ENCODE peak calls at places on chromosomes 5 and 9, in eight cellular contexts. U is RWPE2; J is neuronal stem cell; M is breast epithelium; I is left ventricle myocardium inferior; S is tibial artery; D is CD4-positive, CD25-positive, alpha-beta regulatory T cell; E is adipocyte. B is an unnamed sample.

GRCh38 chr5:101393795-101394450 is 490.8 kb upstream of the ST8SIA4 start:
- DNase-seq in S (no peak), J (no peak), U (no peak), E (peak), D (no peak), M (no peak), I (no peak), B (no peak)

GRCh38 chr5:43353668-43354067 is 40.5 kb upstream of the HMGCS1 start:
- DNase-seq in J (no peak), M (no peak), S (no peak), D (no peak), U (no peak), I (no peak), E (no peak), B (no peak)

GRCh38 chr5:122195784-122196394 is 66.5 kb downstream of the ZNF474 start:
- DNase-seq in D (no peak), E (peak), I (no peak), M (no peak), U (no peak), S (no peak), J (peak), B (peak)

GRCh38 chr5:131466171-131466766 is 168.8 kb downstream of the RAPGEF6 start:
- DNase-seq in U (no peak), S (no peak), D (no peak), M (no peak), E (peak), I (no peak), J (no peak), B (no peak)

GRCh38 chr9:613771-614347 is 227.6 kb upstream of the DMRT1 start:
- DNase-seq in M (peak), D (peak), J (peak), I (peak), S (peak), E (peak), U (peak), B (peak)

GRCh38 chr9:133732351-133733073 is 5.6 kb downstream of the SARDH start:
- DNase-seq in D (no peak), S (no peak), J (no peak), I (no peak), M (peak), U (peak), E (no peak), B (no peak)

GRCh38 chr5:6253846-6254245 is 124.5 kb downstream of the MED10 start:
- DNase-seq in S (no peak), U (no peak), I (no peak), J (no peak), E (no peak), M (no peak), D (no peak), B (no peak)

GRCh38 chr9:127779136-127779981 is 893 bp upstream of the SH2D3C start:
- DNase-seq in S (no peak), I (no peak), E (no peak), D (peak), J (no peak), U (no peak), M (no peak), B (no peak)

GRCh38 chr5:57482671-57483106 is at the start of gene ACTBL2:
- DNase-seq in D (no peak), I (no peak), E (no peak), U (peak), J (no peak), S (no peak), M (no peak), B (no peak)

GRCh38 chr9:124342946-124343485 is 72.2 kb downstream of the PSMB7 start:
- DNase-seq in S (peak), M (no peak), U (no peak), E (peak), I (peak), D (no peak), J (peak), B (no peak)

GRCh38 chr5:16934669-16935068 is 1.4 kb downstream of the MYO10 start:
- DNase-seq in I (no peak), J (no peak), M (no peak), U (no peak), E (peak), D (no peak), S (no peak), B (no peak)

GRCh38 chr5:14450055-14450524 is 131.5 kb upstream of the OTULINL start:
- DNase-seq in M (no peak), I (peak), J (no peak), E (peak), U (no peak), D (peak), S (peak), B (no peak)

GRCh38 chr9:112866662-112867274 is 23.9 kb downstream of the SLC46A2 start:
- DNase-seq in J (no peak), E (no peak), S (no peak), U (no peak), D (no peak), M (no peak), I (no peak), B (no peak)

GRCh38 chr5:6792911-6793451 is 79.7 kb downstream of the TENT4A start:
- DNase-seq in I (no peak), U (no peak), E (no peak), J (no peak), M (no peak), D (no peak), S (no peak), B (no peak)

GRCh38 chr5:106154280-106154716 is 1516.4 kb downstream of the EFNA5 start:
- DNase-seq in E (no peak), U (no peak), D (no peak), S (no peak), M (no peak), J (no peak), I (no peak), B (no peak)

GRCh38 chr9:17824927-17825659 is 246.2 kb downstream of the SH3GL2 start:
- DNase-seq in M (no peak), E (peak), U (no peak), I (no peak), D (no peak), J (no peak), S (no peak), B (no peak)

GRCh38 chr5:84683594-84683993 is 298.9 kb upstream of the EDIL3 start:
- DNase-seq in E (no peak), M (no peak), J (no peak), S (no peak), D (no peak), I (no peak), U (no peak), B (no peak)

GRCh38 chr9:85872444-85872843 is 68.5 kb upstream of the NAA35 start:
- DNase-seq in U (no peak), E (no peak), J (no peak), M (no peak), S (no peak), I (no peak), D (no peak), B (no peak)

GRCh38 chr9:75604661-75605060 is 285.8 kb upstream of the PCSK5 start:
- DNase-seq in M (no peak), S (no peak), U (no peak), E (no peak), I (no peak), J (no peak), D (no peak), B (no peak)

GRCh38 chr9:129487307-129487657 is 133.6 kb downstream of the C9orf50 start:
- DNase-seq in S (no peak), M (no peak), J (no peak), D (no peak), U (no peak), E (peak), I (no peak), B (no peak)

GRCh38 chr5:145764325-145764724 is 70.8 kb downstream of the PRELID2 start:
- DNase-seq in S (no peak), M (no peak), D (no peak), E (no peak), J (no peak), U (no peak), I (no peak), B (peak)

GRCh38 chr5:169299651-169300467 is 1.1 kb downstream of the SLIT3 start:
- DNase-seq in E (peak), J (peak), S (no peak), U (no peak), M (no peak), D (no peak), I (no peak), B (peak)

GRCh38 chr5:5887818-5888217 is 465.3 kb downstream of the ICE1 start:
- DNase-seq in E (no peak), S (no peak), I (no peak), M (no peak), U (no peak), J (no peak), D (no peak), B (no peak)

GRCh38 chr9:4826417-4827166 is 33.8 kb downstream of the RCL1 start:
- DNase-seq in D (no peak), S (no peak), U (no peak), I (no peak), J (no peak), E (no peak), M (no peak), B (no peak)

GRCh38 chr9:79946718-79947117 is 375.0 kb downstream of the TLE4 start:
- DNase-seq in U (no peak), I (no peak), D (no peak), M (no peak), J (no peak), E (peak), S (no peak), B (no peak)

GRCh38 chr5:125323613-125324012 is 577.2 kb upstream of the ZNF608 start:
- DNase-seq in I (no peak), M (no peak), J (no peak), S (no peak), E (no peak), U (no peak), D (no peak), B (no peak)

GRCh38 chr5:127518319-127518621 is 830 bp downstream of the PRRC1 start:
- DNase-seq in J (no peak), U (no peak), I (no peak), M (no peak), D (peak), S (no peak), E (no peak), B (peak)

GRCh38 chr9:3863114-3863528 is 337.3 kb upstream of the RFX3 start:
- DNase-seq in D (no peak), M (no peak), S (peak), J (no peak), I (no peak), E (peak), U (no peak), B (peak)

GRCh38 chr5:126499742-126500396 is 76.7 kb downstream of the GRAMD2B start:
- DNase-seq in U (no peak), M (no peak), J (no peak), D (peak), S (no peak), I (no peak), E (peak), B (peak)

GRCh38 chr9:99666571-99666970 is 155.1 kb upstream of the NR4A3 start:
- DNase-seq in M (no peak), J (no peak), E (peak), I (no peak), U (no peak), D (peak), S (no peak), B (no peak)

GRCh38 chr9:113636165-113636564 is 172.6 kb downstream of the RGS3 start:
- DNase-seq in E (no peak), I (no peak), S (peak), U (peak), J (no peak), M (peak), D (no peak), B (no peak)

GRCh38 chr5:158049459-158049858 is 190.5 kb upstream of the CLINT1 start:
- DNase-seq in S (no peak), D (no peak), U (no peak), J (no peak), M (no peak), E (no peak), I (no peak), B (no peak)

GRCh38 chr5:83493644-83494043 is 22.1 kb downstream of the VCAN start:
- DNase-seq in J (no peak), S (no peak), D (no peak), I (no peak), M (no peak), E (no peak), U (no peak), B (no peak)

GRCh38 chr5:66724336-66724735 is 128.1 kb downstream of the MAST4 start:
- DNase-seq in M (no peak), D (no peak), I (no peak), U (no peak), S (no peak), J (no peak), E (no peak), B (no peak)

GRCh38 chr9:21598749-21599148 is 116.6 kb upstream of the IFNE start:
- DNase-seq in U (no peak), I (no peak), E (no peak), D (no peak), S (no peak), M (no peak), J (no peak), B (no peak)

GRCh38 chr5:174091006-174091578 is 45.6 kb downstream of the NSG2 start:
- DNase-seq in J (no peak), M (no peak), U (no peak), I (no peak), E (no peak), D (no peak), S (no peak), B (no peak)

GRCh38 chr5:54792611-54793404 is 192.6 kb downstream of the ESM1 start:
- DNase-seq in D (no peak), M (no peak), U (no peak), I (no peak), E (peak), J (no peak), S (no peak), B (no peak)

DNA sequence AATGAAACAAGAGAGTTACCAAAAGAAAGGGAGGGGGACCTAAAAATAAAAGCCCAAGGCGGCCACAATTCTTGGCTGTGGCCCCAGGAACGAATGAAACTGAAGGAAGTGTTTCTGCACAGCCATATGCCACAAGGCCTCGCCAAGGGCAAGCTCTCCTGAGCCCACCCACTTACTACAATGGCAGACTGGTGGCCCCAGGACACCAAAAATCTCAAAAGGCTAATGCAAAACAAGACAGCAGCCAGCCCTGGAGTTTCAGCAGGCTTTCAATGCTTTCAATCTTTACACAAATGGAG is 4.0 kb downstream of the CAMSAP1 start:
- DNase-seq in I (no peak), M (no peak), U (no peak), D (no peak), J (no peak), S (no peak), E (no peak), B (no peak)
- H3K4me3 ChIP-seq in I (no peak), M (no peak), U (no peak), D (no peak), J (no peak), S (no peak), E (no peak), B (no peak)

GRCh38 chr5:38258319-38259061 is at the start of gene EGFLAM:
- DNase-seq in D (no peak), U (no peak), I (peak), M (no peak), J (peak), E (peak), S (no peak), B (peak)

GRCh38 chr5:38259062-38259857 is 901 bp downstream of the EGFLAM start:
- DNase-seq in S (no peak), E (peak), I (no peak), M (no peak), U (no peak), D (no peak), J (no peak), B (no peak)

GRCh38 chr5:38257236-38258036 is 923 bp upstream of the EGFLAM start:
- DNase-seq in U (no peak), I (no peak), S (no peak), D (no peak), E (no peak), J (peak), M (no peak), B (no peak)

GRCh38 chr5:38253759-38254158 is 4.6 kb upstream of the EGFLAM start:
- DNase-seq in U (no peak), D (no peak), S (no peak), E (no peak), M (no peak), I (no peak), J (no peak), B (no peak)

DNA sequence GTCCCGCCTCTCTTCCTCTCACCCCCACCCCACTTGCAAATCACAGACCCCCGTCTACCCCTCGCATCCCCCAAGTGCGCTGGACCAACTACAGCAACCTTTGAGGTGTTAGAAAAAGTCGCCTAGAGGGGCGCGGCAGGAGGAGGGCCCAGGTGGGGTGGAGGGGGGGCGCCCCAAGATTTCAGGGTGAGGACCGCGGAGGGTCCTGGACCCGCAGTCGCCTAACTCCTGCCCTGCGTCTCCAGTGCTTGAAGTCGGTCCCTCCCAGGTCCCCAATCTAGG is 381 bp upstream of the EGFLAM start:
- DNase-seq in M (no peak), E (no peak), I (no peak), S (no peak), D (no peak), J (no peak), U (no peak), B (no peak)
- H3K4me3 ChIP-seq in M (peak), E (peak), I (peak), S (peak), D (no peak), J (peak), U (no peak), B (peak)

DNA sequence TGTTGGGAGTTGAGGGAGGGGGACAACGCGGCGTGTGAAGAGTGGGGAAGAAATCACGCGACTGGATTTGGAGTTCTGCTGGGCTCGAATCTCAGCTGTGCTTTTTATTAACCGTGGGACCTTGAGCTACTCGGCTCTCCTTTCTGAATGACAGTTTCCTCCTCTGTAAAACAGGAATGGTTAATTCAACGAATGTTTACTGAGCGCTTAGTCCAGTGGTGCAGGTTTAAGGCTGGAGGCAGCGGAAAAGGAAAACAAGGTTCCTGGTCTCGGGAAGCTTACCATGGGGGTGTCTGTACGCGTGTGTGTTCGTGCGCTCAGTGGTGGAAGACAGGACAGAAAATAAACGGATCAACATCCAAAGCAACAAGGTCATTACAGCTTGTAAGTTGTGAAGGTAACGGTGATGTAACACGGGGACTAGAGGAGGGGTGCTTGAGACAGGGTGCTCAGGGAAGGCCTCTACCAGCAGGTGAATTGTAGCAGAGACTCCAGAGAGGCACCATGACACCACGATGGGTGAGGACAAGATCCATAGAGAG is 277 bp downstream of the EIF4E1B start:
- DNase-seq in J (no peak), E (no peak), M (no peak), D (no peak), I (no peak), S (no peak), U (no peak), B (no peak)
- H3K4me3 ChIP-seq in J (peak), E (peak), M (peak), D (no peak), I (peak), S (peak), U (peak), B (peak)

DNA sequence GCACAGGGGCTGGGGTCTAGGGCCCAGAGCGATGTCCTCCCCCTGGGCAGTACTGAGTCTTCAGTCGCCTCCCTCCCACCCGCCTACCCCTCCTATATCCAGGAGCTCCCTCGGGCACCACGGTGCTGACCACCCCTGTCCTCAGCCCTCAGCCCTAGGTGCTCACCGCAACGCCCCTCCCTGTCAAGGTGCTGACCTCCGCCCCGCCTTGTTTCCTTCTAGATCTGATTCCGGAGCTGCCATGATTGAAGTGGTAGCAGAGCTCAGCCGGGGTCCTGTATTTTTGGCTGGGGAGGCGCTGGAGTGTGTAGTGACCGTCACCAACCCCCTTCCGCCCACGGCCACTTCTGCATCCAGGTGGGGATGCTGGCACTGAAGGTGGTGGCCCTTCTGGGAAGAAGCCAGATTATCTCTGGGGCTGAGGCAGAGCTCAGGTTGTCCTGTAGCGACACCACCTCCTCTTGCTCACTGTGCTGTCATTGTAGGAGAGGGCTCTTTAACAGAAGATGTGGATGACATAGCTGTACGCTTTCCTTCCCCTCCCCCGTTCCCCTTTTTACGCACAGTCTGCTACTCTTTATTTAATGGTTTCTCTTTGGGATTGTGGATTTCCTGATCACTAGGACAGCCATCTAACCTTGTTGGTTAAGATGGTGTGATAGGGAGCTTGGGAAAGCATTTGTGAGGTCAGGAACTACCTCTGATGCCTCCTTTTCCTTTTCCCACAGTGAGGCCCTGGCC is 598 bp downstream of the RGP1 start:
- DNase-seq in U (no peak), D (peak), S (no peak), M (no peak), I (no peak), J (no peak), E (peak), B (no peak)
- H3K4me3 ChIP-seq in U (peak), D (peak), S (peak), M (peak), I (peak), J (peak), E (peak), B (peak)

DNA sequence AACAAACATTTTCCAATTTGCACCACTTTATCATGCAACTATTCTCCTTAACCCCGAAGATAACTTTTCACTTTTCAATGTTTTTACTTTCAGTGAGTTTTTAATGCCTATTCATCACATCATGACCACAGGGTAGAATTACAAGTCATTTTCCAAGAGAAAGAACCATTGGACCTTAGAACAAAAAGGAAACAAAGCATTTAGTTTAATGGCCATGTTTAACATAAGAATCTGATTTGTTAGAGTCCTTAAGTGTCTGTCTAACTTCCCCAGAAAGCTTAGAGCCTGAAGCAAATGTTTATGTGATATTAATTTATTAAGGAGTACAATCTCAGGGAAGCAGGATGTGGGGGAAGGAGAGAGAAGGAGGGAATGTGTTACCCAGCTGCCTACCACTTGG is 325.8 kb upstream of the RIOK2 start:
- DNase-seq in M (no peak), D (no peak), I (no peak), E (no peak), S (no peak), U (no peak), J (no peak), B (peak)
- H3K4me3 ChIP-seq in M (no peak), D (no peak), I (no peak), E (no peak), S (no peak), U (no peak), J (no peak), B (no peak)

B was measured in HAP-1.